ENCODE peak calls at places on chromosomes 5 and 9, in nine cellular contexts. C is stomach, G is uterus, A is HL-60, W is esophagus squamous epithelium, N is PC-3, X is foreskin fibroblast, E is HFF-Myc, H is dorsolateral prefrontal cortex. M is an unnamed sample.
A peak's percentile ranks its signal among the peaks of the same experiment; 100 is the strongest.

GRCh38 chr5:151660616-151661015 is 26.1 kb downstream of the SPARC start:
- DNase-seq in W (no peak), N (no peak), A (no peak), C (no peak), H (no peak), G (no peak), X (peak; percentile 83), E (no peak), M (no peak)

GRCh38 chr5:122101636-122102285 is 23.7 kb upstream of the LOX start:
- DNase-seq in C (no peak), H (no peak), X (peak; percentile 79), A (no peak), G (no peak), W (no peak), E (no peak), N (peak; percentile 53), M (no peak)

GRCh38 chr5:147403659-147404640 is 105.9 kb downstream of the DPYSL3 start:
- DNase-seq in C (no peak), G (peak; percentile 88), A (peak; percentile 60), N (peak; percentile 58), H (no peak), W (no peak), X (peak; percentile 97), E (peak; percentile 86), M (peak; percentile 30)

GRCh38 chr5:150710165-150710564 is 9.3 kb upstream of the RBM22 start:
- DNase-seq in A (no peak), H (no peak), G (no peak), E (no peak), X (no peak), W (no peak), N (peak; percentile 21), C (no peak), M (no peak)

GRCh38 chr5:157165668-157166067 is 396 bp downstream of the GARIN3 start:
- DNase-seq in W (no peak), G (no peak), C (no peak), N (no peak), E (no peak), A (no peak), H (no peak), X (no peak), M (no peak)

GRCh38 chr5:157578079-157578780 is 2.7 kb upstream of the ADAM19 start:
- DNase-seq in X (no peak), C (no peak), W (no peak), H (no peak), G (no peak), A (no peak), E (no peak), N (no peak), M (no peak)

GRCh38 chr5:93585054-93585751 is 2.2 kb downstream of the NR2F1 start:
- DNase-seq in X (peak; percentile 67), C (no peak), E (no peak), A (no peak), N (peak; percentile 49), H (peak; percentile 66), W (no peak), G (peak; percentile 44), M (no peak)

GRCh38 chr9:6488395-6488794 is 75.4 kb downstream of the UHRF2 start:
- DNase-seq in C (no peak), N (no peak), H (no peak), X (no peak), G (no peak), W (no peak), A (no peak), E (no peak), M (no peak)

GRCh38 chr9:95762322-95762721 is 113.2 kb upstream of the ERCC6L2 start:
- DNase-seq in W (no peak), A (no peak), C (no peak), H (no peak), N (no peak), X (no peak), G (no peak), E (no peak), M (no peak)

GRCh38 chr9:84478996-84479395 is 138.4 kb upstream of the SLC28A3 start:
- DNase-seq in G (no peak), W (no peak), C (no peak), X (no peak), E (no peak), N (no peak), H (no peak), A (no peak), M (no peak)

GRCh38 chr9:114723926-114724325 is 41.9 kb upstream of the TEX48 start:
- DNase-seq in H (no peak), N (no peak), C (no peak), G (no peak), A (no peak), W (no peak), E (no peak), X (peak; percentile 79), M (no peak)

GRCh38 chr9:34197756-34198711 is 19.2 kb downstream of the UBAP1 start:
- DNase-seq in H (no peak), G (no peak), E (no peak), W (no peak), N (no peak), C (peak; percentile 45), A (peak; percentile 52), X (no peak), M (no peak)

GRCh38 chr5:62432618-62433064 is 20.1 kb downstream of the IPO11 start:
- DNase-seq in N (no peak), H (no peak), C (no peak), A (peak; percentile 32), X (peak; percentile 26), W (no peak), G (peak; percentile 35), E (no peak), M (no peak)

GRCh38 chr5:154669402-154669801 is 85.8 kb upstream of the LARP1 start:
- DNase-seq in W (no peak), N (no peak), H (no peak), E (no peak), A (no peak), X (no peak), G (no peak), C (no peak), M (no peak)

GRCh38 chr5:115377468-115378217 is 81.2 kb upstream of the CCDC112 start:
- DNase-seq in G (no peak), W (no peak), C (no peak), H (no peak), E (peak; percentile 67), X (peak; percentile 89), N (peak; percentile 86), A (no peak), M (peak; percentile 22)
- TF ChIP-seq CTCF in G (peak; percentile 32), W (peak; percentile 25), C (no peak), H (no peak), E (peak; percentile 23), X (peak; percentile 34), N (peak; percentile 28), A (no peak), M (no peak)

GRCh38 chr5:24643255-24643654 is 1.5 kb downstream of the CDH10 start:
- DNase-seq in H (no peak), A (no peak), N (no peak), X (no peak), G (no peak), W (no peak), E (no peak), C (no peak), M (no peak)

GRCh38 chr5:24644757-24645156 is at the start of gene CDH10:
- DNase-seq in N (no peak), X (no peak), H (peak; percentile 93), E (no peak), W (no peak), C (no peak), A (no peak), G (no peak), M (no peak)

GRCh38 chr5:24646915-24647314 is 2.1 kb upstream of the CDH10 start:
- DNase-seq in G (no peak), E (no peak), X (no peak), C (no peak), A (no peak), N (no peak), W (no peak), H (no peak), M (no peak)

GRCh38 chr5:24642022-24642421 is 2.8 kb downstream of the CDH10 start:
- DNase-seq in X (peak; percentile 2), G (no peak), H (peak; percentile 53), N (peak; percentile 75), A (no peak), W (no peak), C (no peak), E (no peak), M (no peak)

DNA sequence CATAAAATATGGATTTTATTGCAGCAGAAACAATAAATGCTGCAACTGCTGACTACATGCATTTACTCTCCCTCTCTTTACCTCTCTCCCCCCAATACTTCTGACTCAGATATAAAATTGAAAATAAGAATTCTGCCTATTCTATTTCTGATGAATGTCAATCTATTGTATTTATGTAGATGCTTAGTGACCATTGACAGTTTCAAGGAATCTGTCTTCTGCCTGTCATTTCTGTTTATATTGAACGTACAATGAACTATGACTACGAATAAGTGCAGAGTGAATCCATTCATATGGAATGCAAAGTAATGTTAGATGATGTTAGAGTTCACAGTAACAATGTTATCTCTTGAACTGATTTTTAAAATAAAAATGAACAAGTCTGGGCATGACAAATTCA is 898 bp downstream of the CDH10 start:
- DNase-seq in N (no peak), G (no peak), H (no peak), E (no peak), A (no peak), C (no peak), W (no peak), X (no peak), M (no peak)
- H3K4me3 ChIP-seq in N (no peak overlapping the region), G (no peak overlapping the region), H (peak overlapping the region; percentile 54), E (no peak overlapping the region), A (no peak overlapping the region), C (no peak overlapping the region), W (no peak overlapping the region), X (no peak overlapping the region), M (no peak overlapping the region)

GRCh38 chr9:91740713-91741112 is 209.3 kb downstream of the ROR2 start:
- DNase-seq in N (peak; percentile 10), H (no peak), E (no peak), W (no peak), G (peak; percentile 77), A (no peak), C (no peak), X (peak; percentile 53), M (no peak)
- TF ChIP-seq CTCF in N (no peak), H (no peak), E (no peak), W (peak; percentile 25), G (peak; percentile 48), A (no peak), C (no peak), X (peak; percentile 23), M (no peak)

GRCh38 chr9:128828267-128828666 is 1.3 kb downstream of the SPOUT1 start:
- DNase-seq in H (no peak), X (no peak), A (no peak), N (no peak), C (no peak), W (no peak), E (no peak), G (no peak), M (no peak)
- H3K4me3 ChIP-seq in H (no peak overlapping the region), X (no peak overlapping the region), A (peak overlapping the region; percentile 93), N (peak overlapping the region; percentile 98), C (no peak overlapping the region), W (peak overlapping the region; percentile 98), E (peak overlapping the region; percentile 96), G (no peak overlapping the region), M (peak overlapping the region; percentile 68)

GRCh38 chr9:127909839-127910273 is 7.0 kb downstream of the ST6GALNAC4 start:
- DNase-seq in C (no peak), X (no peak), G (no peak), H (no peak), N (no peak), A (no peak), E (no peak), W (no peak), M (no peak)
- TF ChIP-seq CTCF in C (no peak), X (no peak), G (no peak), H (no peak), N (no peak), A (no peak), E (no peak), W (no peak), M (no peak)

GRCh38 chr9:129885670-129886106 is 50.4 kb downstream of the USP20 start:
- DNase-seq in N (peak; percentile 91), X (peak; percentile 98), G (peak; percentile 93), H (peak; percentile 79), W (peak; percentile 72), E (peak; percentile 43), C (peak; percentile 94), A (peak; percentile 97), M (no peak)
- H3K4me3 ChIP-seq in N (peak overlapping the region; percentile 57), X (no peak overlapping the region), G (peak overlapping the region; percentile 8), H (peak overlapping the region; percentile 30), W (peak overlapping the region; percentile 51), E (no peak overlapping the region), C (peak overlapping the region; percentile 26), A (peak overlapping the region; percentile 44), M (peak overlapping the region; percentile 50)

M was measured in GM12864.